ENCODE peak calls at places on chromosomes 7 and 10, in five cellular contexts. One of them, this sample, is unnamed.

GRCh38 chr10:17183110-17183509 is 18.4 kb downstream of the TRDMT1 start:
- DNase-seq in GM10248: no peak
- DNase-seq in mammary epithelial cell: no peak
- DNase-seq in ascending aorta: no peak
- DNase-seq in AG04450: no peak
- DNase-seq in this sample: no peak

GRCh38 chr7:137898839-137899681 is 52.3 kb upstream of the DGKI start:
- DNase-seq in GM10248: peak; percentile 73
- DNase-seq in mammary epithelial cell: peak; percentile 44
- DNase-seq in ascending aorta: peak; percentile 58
- DNase-seq in AG04450: peak; percentile 47
- DNase-seq in this sample: no peak

GRCh38 chr7:77687100-77687746 is 9.0 kb upstream of the RSBN1L start:
- DNase-seq in GM10248: no peak
- DNase-seq in mammary epithelial cell: no peak
- DNase-seq in ascending aorta: no peak
- DNase-seq in AG04450: peak; percentile 53
- DNase-seq in this sample: no peak

GRCh38 chr10:127279334-127279774 is 83.0 kb upstream of the INSYN2A start:
- DNase-seq in GM10248: no peak
- DNase-seq in mammary epithelial cell: no peak
- DNase-seq in ascending aorta: no peak
- DNase-seq in AG04450: no peak
- DNase-seq in this sample: no peak

GRCh38 chr10:1364151-1364910 is 308.1 kb downstream of the WDR37 start:
- DNase-seq in GM10248: no peak
- DNase-seq in mammary epithelial cell: no peak
- DNase-seq in ascending aorta: no peak
- DNase-seq in AG04450: no peak
- DNase-seq in this sample: no peak

GRCh38 chr10:9792181-9792580 is 1225.5 kb upstream of the CELF2 start:
- DNase-seq in GM10248: no peak
- DNase-seq in mammary epithelial cell: no peak
- DNase-seq in ascending aorta: no peak
- DNase-seq in AG04450: no peak
- DNase-seq in this sample: peak; percentile 37

GRCh38 chr7:111137296-111138195 is 46.6 kb downstream of the LRRN3 start:
- DNase-seq in GM10248: no peak
- DNase-seq in mammary epithelial cell: peak; percentile 66
- DNase-seq in ascending aorta: no peak
- DNase-seq in AG04450: no peak
- DNase-seq in this sample: no peak

GRCh38 chr10:16777473-16778370 is 39.5 kb downstream of the RSU1 start:
- DNase-seq in GM10248: peak; percentile 68
- DNase-seq in mammary epithelial cell: peak; percentile 26
- DNase-seq in ascending aorta: no peak
- DNase-seq in AG04450: peak; percentile 32
- DNase-seq in this sample: peak; percentile 14

GRCh38 chr10:121598261-121599249 is at the start of gene FGFR2:
- DNase-seq in GM10248: peak; percentile 64
- DNase-seq in mammary epithelial cell: peak; percentile 85
- DNase-seq in ascending aorta: peak; percentile 33
- DNase-seq in AG04450: no peak
- DNase-seq in this sample: peak; percentile 12

DNA sequence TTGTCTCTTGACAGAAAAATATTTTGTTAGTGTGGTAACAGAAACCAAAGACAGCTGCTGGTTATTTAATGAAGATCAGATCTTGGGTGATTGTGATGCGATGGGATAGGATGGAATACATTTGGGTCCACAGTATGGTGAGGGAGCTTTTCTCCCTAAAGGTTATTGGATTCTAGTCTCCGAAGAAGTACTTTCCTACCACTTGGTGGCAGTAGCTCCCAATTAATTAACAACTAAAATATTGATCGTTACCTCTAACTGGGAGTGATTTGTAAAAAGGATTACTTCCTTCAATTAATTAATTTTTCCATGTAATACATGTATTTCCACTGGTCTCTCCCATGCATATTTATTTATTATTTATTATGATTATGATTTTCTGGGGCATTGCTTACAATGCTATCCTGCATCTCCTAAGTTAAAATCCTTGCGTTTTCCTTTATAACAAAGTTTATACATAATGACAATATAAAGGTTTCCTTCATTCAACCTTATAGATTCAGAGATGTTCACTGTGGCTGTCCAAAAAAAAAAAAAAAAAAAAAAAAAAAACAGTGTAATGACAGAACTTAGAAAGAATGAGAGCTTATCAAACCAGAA is 25.6 kb downstream of the TMEM196 start:
- DNase-seq in GM10248: peak; percentile 40
- DNase-seq in mammary epithelial cell: peak; percentile 21
- DNase-seq in ascending aorta: no peak
- DNase-seq in AG04450: no peak
- DNase-seq in this sample: no peak
- TF ChIP-seq CTCF in GM10248: peak; percentile 42
- TF ChIP-seq CTCF in mammary epithelial cell: peak; percentile 65
- TF ChIP-seq CTCF in ascending aorta: peak; percentile 37
- TF ChIP-seq CTCF in AG04450: peak; percentile 62
- TF ChIP-seq CTCF in this sample: peak; percentile 59

GRCh38 chr10:106705576-106706526 is 458.7 kb downstream of the SORCS1 start:
- DNase-seq in GM10248: peak; percentile 39
- DNase-seq in mammary epithelial cell: peak; percentile 31
- DNase-seq in ascending aorta: no peak
- DNase-seq in AG04450: peak; percentile 2
- DNase-seq in this sample: peak; percentile 12
- TF ChIP-seq CTCF in GM10248: peak; percentile 84
- TF ChIP-seq CTCF in mammary epithelial cell: peak; percentile 88
- TF ChIP-seq CTCF in ascending aorta: peak; percentile 45
- TF ChIP-seq CTCF in AG04450: peak; percentile 65
- TF ChIP-seq CTCF in this sample: peak; percentile 76

DNA sequence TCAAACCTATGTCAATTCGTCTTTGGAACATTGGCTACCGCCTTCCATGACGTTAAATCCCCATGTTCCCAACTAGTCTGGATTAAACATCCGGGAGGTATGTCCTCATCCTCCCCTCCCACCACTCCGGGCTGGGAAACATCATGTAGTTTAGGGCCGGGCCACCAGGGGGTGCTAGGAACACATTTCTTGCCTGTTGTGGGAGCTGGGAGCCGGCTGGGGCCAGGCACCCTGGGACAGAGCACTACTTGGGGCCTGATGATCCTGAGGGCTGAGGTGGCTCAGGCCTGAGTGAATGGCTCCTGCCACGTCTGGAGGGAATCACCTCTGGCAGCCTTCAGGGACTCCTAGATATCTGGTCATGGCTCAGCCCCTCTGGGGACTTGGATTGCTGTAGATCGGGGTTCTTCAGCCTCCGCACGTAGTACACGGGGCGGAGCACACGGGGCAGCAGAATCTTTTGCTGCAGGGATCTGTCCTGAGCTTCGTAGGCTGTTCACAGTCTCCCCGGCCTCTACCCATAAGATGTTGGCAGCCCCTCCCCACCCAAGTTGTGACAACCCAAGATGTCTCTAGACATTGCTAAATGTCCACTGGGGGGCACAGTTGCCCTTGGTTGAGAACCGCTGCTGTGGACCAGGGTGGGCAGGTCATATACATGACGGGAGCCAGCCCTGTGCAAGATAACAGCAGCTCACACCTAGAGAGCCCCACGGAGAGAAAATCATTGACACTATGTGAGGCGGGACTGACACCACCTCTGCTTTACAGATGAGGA is 141.2 kb upstream of the ZNF716 start:
- DNase-seq in GM10248: no peak
- DNase-seq in mammary epithelial cell: no peak
- DNase-seq in ascending aorta: no peak
- DNase-seq in AG04450: no peak
- DNase-seq in this sample: no peak
- TF ChIP-seq CTCF in GM10248: no peak
- TF ChIP-seq CTCF in mammary epithelial cell: peak; percentile 12
- TF ChIP-seq CTCF in ascending aorta: peak; percentile 11
- TF ChIP-seq CTCF in AG04450: no peak
- TF ChIP-seq CTCF in this sample: peak; percentile 16

DNA sequence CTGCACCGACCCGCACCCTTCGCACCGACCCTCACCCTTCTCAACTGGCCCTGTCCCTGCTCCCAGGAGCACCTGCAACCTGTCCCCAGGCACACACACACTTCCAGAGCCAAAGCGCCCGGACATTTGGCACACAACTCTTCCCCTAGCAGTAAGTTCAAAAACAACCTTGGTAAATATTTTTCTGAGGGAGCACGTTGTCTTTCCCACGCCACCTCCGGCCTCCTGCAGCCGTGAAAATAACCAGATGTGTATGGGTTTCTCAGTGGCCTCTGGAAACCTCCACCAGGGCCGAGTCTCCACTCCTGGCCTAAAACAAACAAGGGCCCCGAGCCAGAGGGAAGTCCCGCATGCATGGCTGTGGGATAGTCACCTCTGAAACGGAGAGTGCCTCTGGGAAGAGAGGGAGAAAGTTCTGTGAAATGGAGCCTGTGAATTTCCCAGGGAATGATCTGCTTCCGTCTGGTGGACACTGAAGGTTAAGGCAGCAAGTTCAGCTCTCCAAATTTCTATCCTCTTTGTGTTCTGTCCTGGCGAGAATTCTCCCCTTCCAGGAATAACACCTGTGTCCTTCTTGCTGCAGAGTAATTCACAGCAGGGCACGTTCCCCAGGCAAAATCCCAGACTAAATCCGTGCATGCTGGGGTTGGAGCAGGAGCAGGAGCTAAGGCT is 15.8 kb downstream of the PODXL start:
- DNase-seq in GM10248: no peak
- DNase-seq in mammary epithelial cell: no peak
- DNase-seq in ascending aorta: no peak
- DNase-seq in AG04450: no peak
- DNase-seq in this sample: no peak
- TF ChIP-seq CTCF in GM10248: no peak
- TF ChIP-seq CTCF in mammary epithelial cell: no peak
- TF ChIP-seq CTCF in ascending aorta: no peak
- TF ChIP-seq CTCF in AG04450: peak; percentile 20
- TF ChIP-seq CTCF in this sample: no peak